ENCODE peak calls at places on chromosomes 12 and 14, in eight cellular contexts. P is lower lobe of right lung; U is activated CD4-positive, alpha-beta T cell treated with anti-CD3 and anti-CD28 coated beads, Interleukin-2, amount 10 ng/mL, durations not matched to agents 7 days and 5 days; L is kidney glomerular epithelial cell; I is AG04450; O is activated naive CD4-positive, alpha-beta T cell treated with anti-CD3 and anti-CD28 coated beads for 36 hours; V is GM12864; T is EH. G is an unnamed sample.

GRCh38 chr12:57452937-57453509 is 2.1 kb upstream of the INHBE start:
- DNase-seq in V (no peak), I (no peak), O (peak; percentile 82), L (peak; percentile 54), U (peak; percentile 59), T (peak; percentile 86), P (peak; percentile 83), G (no peak)

GRCh38 chr14:31386271-31386670 is 34.1 kb downstream of the HEATR5A start:
- DNase-seq in V (no peak), I (no peak), L (no peak), T (no peak), U (no peak), O (no peak), P (no peak), G (no peak)

GRCh38 chr12:95882080-95882479 is 23.3 kb downstream of the SNRPF start:
- DNase-seq in O (no peak), T (peak; percentile 69), U (no peak), V (no peak), I (no peak), L (no peak), P (no peak), G (no peak)

GRCh38 chr12:127579446-127579845 is 687.5 kb upstream of the TMEM132C start:
- DNase-seq in P (no peak), L (no peak), O (no peak), I (no peak), V (no peak), U (no peak), T (peak; percentile 17), G (no peak)

GRCh38 chr14:68349900-68350323 is 443.0 kb downstream of the ZFP36L1 start:
- DNase-seq in I (peak; percentile 81), P (no peak), V (no peak), O (no peak), L (no peak), T (no peak), U (no peak), G (no peak)

GRCh38 chr12:59646636-59647035 is 50.8 kb downstream of the SLC16A7 start:
- DNase-seq in T (peak; percentile 10), V (no peak), L (no peak), O (no peak), I (no peak), P (no peak), U (no peak), G (no peak)

GRCh38 chr14:102949062-102949800 is 26.8 kb downstream of the AMN start:
- DNase-seq in L (no peak), O (peak; percentile 69), U (peak; percentile 58), T (peak; percentile 82), V (peak; percentile 21), P (no peak), I (no peak), G (peak; percentile 86)

GRCh38 chr12:52870361-52871290 is 21.8 kb upstream of the KRT78 start:
- DNase-seq in L (peak; percentile 15), I (no peak), P (peak; percentile 73), V (no peak), T (peak; percentile 53), O (peak; percentile 88), U (peak; percentile 81), G (no peak)

GRCh38 chr12:88643685-88644084 is 63.4 kb upstream of the KITLG start:
- DNase-seq in P (no peak), U (no peak), V (no peak), O (no peak), T (peak; percentile 36), I (no peak), L (no peak), G (no peak)

GRCh38 chr12:76942276-76942675 is 63.5 kb upstream of the CSRP2 start:
- DNase-seq in L (no peak), O (no peak), T (peak; percentile 85), V (no peak), U (no peak), P (no peak), I (peak; percentile 1), G (no peak)

GRCh38 chr12:93704122-93704521 is 26.9 kb downstream of the CRADD start:
- DNase-seq in P (no peak), L (no peak), T (no peak), I (no peak), U (no peak), O (no peak), V (no peak), G (no peak)

GRCh38 chr14:102323102-102323501 is 3.6 kb downstream of the ZNF839 start:
- DNase-seq in L (peak; percentile 61), V (no peak), U (no peak), T (peak; percentile 82), O (peak; percentile 52), I (peak; percentile 57), P (peak; percentile 71), G (no peak)

GRCh38 chr14:72646861-72647528 is 246.9 kb downstream of the DPF3 start:
- DNase-seq in P (no peak), L (no peak), V (no peak), U (no peak), T (peak; percentile 59), O (no peak), I (no peak), G (no peak)

GRCh38 chr12:91785655-91786489 is 359.8 kb downstream of the BTG1 start:
- DNase-seq in L (no peak), P (no peak), I (no peak), O (peak; percentile 20), T (no peak), U (no peak), V (no peak), G (no peak)

GRCh38 chr14:101878222-101879211 is 85.9 kb upstream of the DYNC1H1 start:
- DNase-seq in U (no peak), I (no peak), P (no peak), V (no peak), O (peak; percentile 70), L (no peak), T (no peak), G (no peak)

GRCh38 chr12:64618953-64619590 is 8.8 kb downstream of the RASSF3 start:
- DNase-seq in V (no peak), O (no peak), I (no peak), P (no peak), T (peak; percentile 80), U (no peak), L (no peak), G (no peak)

GRCh38 chr14:63603749-63604277 is 37.9 kb downstream of the WDR89 start:
- DNase-seq in I (no peak), P (no peak), T (no peak), V (no peak), U (no peak), O (peak; percentile 8), L (no peak), G (no peak)

GRCh38 chr12:108525681-108526080 is 10.6 kb downstream of the FICD start:
- DNase-seq in L (peak; percentile 28), T (peak; percentile 86), V (no peak), P (no peak), U (no peak), O (no peak), I (no peak), G (no peak)

GRCh38 chr14:61889914-61890351 is 127.7 kb downstream of the SNAPC1 start:
- DNase-seq in L (no peak), U (peak; percentile 51), O (peak; percentile 55), P (no peak), V (peak; percentile 77), I (no peak), T (peak; percentile 3), G (no peak)

GRCh38 chr12:93449277-93449676 is 7.5 kb upstream of the UBE2N start:
- DNase-seq in V (no peak), T (no peak), L (no peak), O (no peak), U (no peak), P (no peak), I (no peak), G (no peak)

GRCh38 chr12:4168041-4168440 is 105.5 kb upstream of the CCND2 start:
- DNase-seq in T (no peak), I (no peak), O (no peak), V (no peak), U (no peak), P (no peak), L (no peak), G (no peak)

GRCh38 chr12:130764475-130765185 is 48.5 kb upstream of the RIMBP2 start:
- DNase-seq in I (no peak), P (no peak), O (peak; percentile 71), T (peak; percentile 31), V (no peak), L (no peak), U (peak; percentile 70), G (peak; percentile 6)

G was measured in HFF-Myc.